ENCODE peak calls at places on chromosomes 11 and 22, in nine cellular contexts. Y is heart left ventricle, X is GM12878, G is right lobe of liver, Q is sigmoid colon, M is H54, U is transverse colon, A is stomach, B is HCT116. C is an unnamed sample.

GRCh38 chr11:79400717-79401330 is 40.0 kb downstream of the TENM4 start:
- DNase-seq in U (peak; percentile 44), B (no peak), A (peak; percentile 48), G (peak; percentile 51), Q (no peak), Y (peak; percentile 32), X (no peak), M (no peak), C (no peak)

GRCh38 chr11:32434387-32435151 is 770 bp downstream of the WT1 start:
- DNase-seq in B (no peak), A (no peak), U (no peak), M (peak; percentile 70), Q (no peak), Y (peak; percentile 57), G (no peak), X (no peak), C (no peak)

GRCh38 chr11:125382211-125382807 is 113.8 kb downstream of the FEZ1 start:
- DNase-seq in A (no peak), M (no peak), Y (peak; percentile 1), B (no peak), Q (no peak), U (no peak), G (no peak), X (no peak), C (no peak)

GRCh38 chr22:19963863-19964642 is 22.4 kb upstream of the TXNRD2 start:
- DNase-seq in A (no peak), B (no peak), U (no peak), G (no peak), Q (no peak), M (no peak), Y (no peak), X (no peak), C (no peak)

GRCh38 chr11:109960831-109961230 is 132.4 kb upstream of the ZC3H12C start:
- DNase-seq in Y (peak; percentile 77), Q (no peak), A (no peak), B (no peak), U (peak; percentile 16), M (no peak), X (no peak), G (peak; percentile 79), C (no peak)

GRCh38 chr11:59040607-59041006 is 45.5 kb upstream of the GLYATL1B start:
- DNase-seq in M (no peak), G (no peak), B (no peak), X (no peak), Y (no peak), U (no peak), Q (no peak), A (no peak), C (no peak)

GRCh38 chr22:30872282-30873041 is 96.1 kb downstream of the MORC2 start:
- DNase-seq in X (no peak), Q (peak; percentile 42), M (no peak), B (no peak), Y (no peak), G (peak; percentile 33), U (peak; percentile 1), A (no peak), C (no peak)

GRCh38 chr11:12017243-12017678 is 8.8 kb upstream of the DKK3 start:
- DNase-seq in B (no peak), U (no peak), Y (peak; percentile 37), G (no peak), A (no peak), Q (no peak), M (no peak), X (no peak), C (no peak)

GRCh38 chr11:126497581-126498109 is 142.2 kb downstream of the ST3GAL4 start:
- DNase-seq in B (no peak), M (no peak), X (no peak), A (no peak), G (no peak), Y (no peak), U (no peak), Q (peak; percentile 58), C (no peak)

GRCh38 chr22:46761539-46762237 is 762 bp upstream of the TBC1D22A start:
- DNase-seq in G (no peak), Y (no peak), A (no peak), B (no peak), X (no peak), U (no peak), Q (no peak), M (no peak), C (no peak)

GRCh38 chr11:133947298-133947905 is 9.4 kb downstream of the IGSF9B start:
- DNase-seq in A (no peak), X (no peak), B (no peak), Q (no peak), Y (peak; percentile 70), M (peak; percentile 62), U (no peak), G (no peak), C (no peak)

GRCh38 chr11:32297629-32298028 is 137.7 kb downstream of the WT1 start:
- DNase-seq in B (peak; percentile 31), M (peak; percentile 19), Y (no peak), Q (no peak), U (no peak), G (no peak), A (no peak), X (no peak), C (no peak)

GRCh38 chr11:13278620-13279486 is 1.3 kb downstream of the BMAL1 start:
- DNase-seq in A (no peak), M (no peak), Y (no peak), Q (no peak), B (no peak), X (no peak), G (no peak), U (peak; percentile 26), C (peak; percentile 10)

GRCh38 chr11:18698341-18699268 is at the start of gene TMEM86A:
- DNase-seq in G (peak; percentile 97), Y (peak; percentile 97), Q (peak; percentile 97), B (peak; percentile 59), U (peak; percentile 95), A (peak; percentile 97), X (no peak), M (peak; percentile 97), C (peak; percentile 92)
- TF ChIP-seq POLR2A in G (peak; percentile 91), Y (peak; percentile 84), Q (peak; percentile 43), B (no peak), U (peak; percentile 69), A (no peak), X (no peak), M (peak; percentile 40), C (no peak)

GRCh38 chr22:37240240-37240940 is 3.7 kb downstream of the RAC2 start:
- DNase-seq in Q (no peak), U (peak; percentile 5), M (no peak), G (peak; percentile 36), A (no peak), X (no peak), B (no peak), Y (no peak), C (no peak)

GRCh38 chr22:37241351-37242142 is 2.5 kb downstream of the RAC2 start:
- DNase-seq in M (no peak), Y (no peak), G (peak; percentile 52), B (no peak), A (peak; percentile 45), X (no peak), Q (no peak), U (peak; percentile 37), C (no peak)

GRCh38 chr22:37240941-37241320 is 3.1 kb downstream of the RAC2 start:
- DNase-seq in M (no peak), G (no peak), Q (no peak), Y (no peak), A (no peak), X (no peak), U (no peak), B (no peak), C (no peak)

GRCh38 chr22:37237371-37238268 is 6.4 kb downstream of the RAC2 start:
- DNase-seq in Q (peak; percentile 39), G (peak; percentile 35), Y (no peak), X (no peak), B (no peak), A (no peak), M (no peak), U (peak; percentile 4), C (no peak)

DNA sequence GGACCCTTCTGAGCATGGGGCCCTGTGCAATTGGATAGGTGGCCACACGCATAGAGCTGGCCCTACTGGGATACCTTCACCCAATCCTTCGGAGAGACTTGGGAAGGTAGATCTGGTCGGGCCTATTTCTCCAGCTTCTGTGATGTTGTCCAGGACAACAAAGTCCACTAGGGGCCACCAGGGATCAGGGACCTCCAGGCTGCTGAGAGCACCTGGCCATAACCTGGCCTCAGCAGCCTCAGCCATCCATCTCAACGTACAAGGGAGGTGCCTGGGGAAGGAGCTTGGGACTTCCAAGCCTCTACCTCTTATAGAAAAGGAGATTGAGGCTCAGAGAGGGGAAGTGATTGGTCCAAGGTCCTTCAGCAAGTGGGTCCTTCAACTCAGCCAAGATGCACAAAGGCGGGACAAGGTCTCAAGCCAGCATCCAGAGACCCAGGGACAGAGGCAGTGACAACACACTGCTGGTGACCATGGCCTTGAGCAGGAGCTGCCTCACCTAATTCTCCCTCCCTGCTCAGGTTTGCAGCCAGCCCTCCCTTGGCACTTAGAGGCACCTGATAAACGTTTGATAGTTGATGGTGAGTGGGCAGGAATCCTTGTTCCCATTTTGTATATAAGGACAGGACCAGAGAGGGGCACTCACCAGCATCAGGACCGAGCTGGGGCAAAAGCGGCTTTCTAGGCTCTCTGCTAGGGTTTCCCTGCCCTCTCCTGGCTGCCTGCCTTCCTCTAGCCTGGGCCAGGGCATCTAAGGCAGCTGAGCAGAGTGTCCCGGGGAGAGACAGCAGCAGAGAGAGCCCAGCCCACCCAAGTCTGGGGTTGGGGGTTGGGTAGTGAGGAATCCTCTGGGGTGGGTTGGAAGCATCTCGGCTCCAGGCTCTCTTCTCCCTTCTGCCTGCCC is 4.5 kb downstream of the RAC2 start:
- DNase-seq in G (peak; percentile 36), Q (peak; percentile 14), M (no peak), X (no peak), A (no peak), U (peak; percentile 6), Y (no peak), B (no peak), C (no peak)
- TF ChIP-seq POLR2A in G (no peak), Q (no peak), M (no peak), X (peak; percentile 1), A (no peak), U (no peak), Y (no peak), B (no peak), C (no peak)

GRCh38 chr22:42520663-42521546 is 1.3 kb upstream of the RRP7A start:
- DNase-seq in A (peak; percentile 48), U (no peak), Y (no peak), X (no peak), G (no peak), Q (no peak), B (no peak), M (no peak), C (no peak)

GRCh38 chr22:42522546-42522945 is 3.0 kb upstream of the RRP7A start:
- DNase-seq in U (no peak), B (no peak), G (no peak), Q (no peak), M (no peak), Y (no peak), X (no peak), A (no peak), C (no peak)

GRCh38 chr22:42515896-42516295 is 3.7 kb downstream of the RRP7A start:
- DNase-seq in Y (no peak), Q (no peak), G (peak; percentile 80), B (no peak), M (no peak), A (no peak), X (no peak), U (no peak), C (no peak)

GRCh38 chr22:42519544-42520237 is at the start of gene RRP7A:
- DNase-seq in Y (peak; percentile 85), G (peak; percentile 84), X (no peak), B (no peak), M (peak; percentile 66), U (peak; percentile 86), A (peak; percentile 85), Q (peak; percentile 87), C (peak; percentile 80)
- TF ChIP-seq POLR2A in Y (no peak), G (peak; percentile 64), X (peak; percentile 90), B (no peak), M (peak; percentile 89), U (peak; percentile 83), A (no peak), Q (peak; percentile 42), C (peak; percentile 75)

GRCh38 chr22:45309422-45310227 is at the start of gene FAM118A:
- DNase-seq in M (peak; percentile 65), G (peak; percentile 96), Q (peak; percentile 96), X (peak; percentile 81), U (peak; percentile 97), B (peak; percentile 73), A (peak; percentile 95), Y (peak; percentile 93), C (peak; percentile 95)
- TF ChIP-seq POLR2A in M (peak; percentile 56), G (peak; percentile 81), Q (peak; percentile 54), X (peak; percentile 89), U (peak; percentile 72), B (peak; percentile 88), A (peak; percentile 9), Y (no peak), C (peak; percentile 79)

C was measured in GM12891.